ENCODE peak calls at places on chromosomes 4 and X, in six cellular contexts. I is adipocyte, R is stomach, A is small intestine, D is fibroblast of lung, K is neural progenitor cell. J is an unnamed sample. For H3K4me1, H3K9me3 and H3K36me3, the result is how much of the 10 kb centered on the place peaks cover.

GRCh38 chr4:185036842-185037241 is 18.6 kb downstream of the HELT start:
- DNase-seq in I (no peak), R (no peak), A (no peak), D (no peak), K (peak), J (no peak)

GRCh38 chr4:173505924-173506779 is 23.9 kb downstream of the HAND2 start:
- DNase-seq in I (peak), R (peak), A (peak), D (no peak), K (peak), J (peak)

GRCh38 chrX:8374041-8374825 is 90.4 kb upstream of the VCX3B start:
- DNase-seq in I (no peak), R (no peak), A (no peak), D (peak), K (no peak), J (no peak)

GRCh38 chr4:15682790-15683495 is 1.3 kb downstream of the FAM200B start:
- DNase-seq in I (peak), R (no peak), A (peak), D (no peak), K (no peak), J (no peak)

GRCh38 chr4:82706349-82707000 is 92.1 kb downstream of the SCD5 start:
- DNase-seq in I (no peak), R (no peak), A (no peak), D (peak), K (no peak), J (no peak)

GRCh38 chr4:93334003-93334402 is 494.6 kb upstream of the ATOH1 start:
- DNase-seq in I (no peak), R (no peak), A (no peak), D (no peak), K (no peak), J (no peak)

GRCh38 chrX:15820106-15821073 is 30.1 kb downstream of the ZRSR2 start:
- DNase-seq in I (no peak), R (no peak), A (no peak), D (peak), K (no peak), J (no peak)

GRCh38 chr4:4574792-4575191 is 32.9 kb upstream of the STX18 start:
- DNase-seq in I (peak), R (no peak), A (peak), D (peak), K (peak), J (peak)

GRCh38 chr4:73707918-73708577 is 32.3 kb upstream of the CXCL8 start:
- DNase-seq in I (peak), R (peak), A (peak), D (peak), K (no peak), J (peak)

GRCh38 chr4:175970734-175971133 is 94.9 kb upstream of the WDR17 start:
- DNase-seq in I (peak), R (no peak), A (no peak), D (peak), K (peak), J (no peak)

GRCh38 chrX:21770631-21771321 is 12.9 kb upstream of the SMPX start:
- DNase-seq in I (no peak), R (no peak), A (no peak), D (peak), K (no peak), J (no peak)

GRCh38 chr4:146978641-146979040 is 33.0 kb upstream of the TTC29 start:
- DNase-seq in I (no peak), R (no peak), A (no peak), D (no peak), K (no peak), J (no peak)

GRCh38 chr4:3766791-3767561 is 791 bp downstream of the ADRA2C start:
- DNase-seq in I (no peak), R (no peak), A (no peak), D (peak), K (peak), J (no peak)

GRCh38 chr4:155539746-155540145 is 126.9 kb upstream of the GUCY1A1 start:
- DNase-seq in I (peak), R (no peak), A (no peak), D (peak), K (no peak), J (no peak)

GRCh38 chr4:6071959-6072720 is 53.9 kb upstream of the C4orf50 start:
- DNase-seq in I (no peak), R (peak), A (peak), D (no peak), K (no peak), J (no peak)

GRCh38 chr4:163901305-163901704 is 406.8 kb downstream of the TMA16 start:
- DNase-seq in I (no peak), R (no peak), A (no peak), D (no peak), K (no peak), J (no peak)

GRCh38 chrX:36868592-36868991 is 139.6 kb upstream of the FAM47C start:
- DNase-seq in I (no peak), R (no peak), A (no peak), D (no peak), K (no peak), J (no peak)

GRCh38 chr4:82381661-82382284 is 8.0 kb upstream of the HNRNPD start:
- DNase-seq in I (no peak), R (no peak), A (no peak), D (no peak), K (no peak), J (no peak)

GRCh38 chr4:151104621-151105020 is 5.2 kb downstream of the RPS3A start:
- DNase-seq in I (no peak), R (no peak), A (no peak), D (no peak), K (no peak), J (no peak)

GRCh38 chrX:21989415-21989814 is 42.7 kb upstream of the PHEX start:
- DNase-seq in I (no peak), R (no peak), A (no peak), D (no peak), K (no peak), J (no peak)

GRCh38 chrX:50614460-50614859 is 143.8 kb upstream of the DGKK start:
- DNase-seq in I (no peak), R (no peak), A (no peak), D (no peak), K (no peak), J (no peak)

GRCh38 chr4:102174800-102175199 is 170.5 kb downstream of the SLC39A8 start:
- DNase-seq in I (peak), R (no peak), A (no peak), D (peak), K (no peak), J (no peak)

GRCh38 chr4:105909699-105910340 is 14.5 kb downstream of the NPNT start:
- DNase-seq in I (no peak), R (no peak), A (peak), D (no peak), K (no peak), J (peak)

GRCh38 chr4:153785830-153786721 is 2.8 kb downstream of the SFRP2 start:
- DNase-seq in I (peak), R (no peak), A (peak), D (peak), K (peak), J (peak)

GRCh38 chr4:140122891-140123290 is 31.1 kb downstream of the MAML3 start:
- DNase-seq in I (no peak), R (no peak), A (no peak), D (no peak), K (no peak), J (no peak)

GRCh38 chr4:30714408-30715031 is 5.6 kb upstream of the PCDH7 start:
- DNase-seq in I (peak), R (peak), A (peak), D (peak), K (peak), J (peak)

DNA sequence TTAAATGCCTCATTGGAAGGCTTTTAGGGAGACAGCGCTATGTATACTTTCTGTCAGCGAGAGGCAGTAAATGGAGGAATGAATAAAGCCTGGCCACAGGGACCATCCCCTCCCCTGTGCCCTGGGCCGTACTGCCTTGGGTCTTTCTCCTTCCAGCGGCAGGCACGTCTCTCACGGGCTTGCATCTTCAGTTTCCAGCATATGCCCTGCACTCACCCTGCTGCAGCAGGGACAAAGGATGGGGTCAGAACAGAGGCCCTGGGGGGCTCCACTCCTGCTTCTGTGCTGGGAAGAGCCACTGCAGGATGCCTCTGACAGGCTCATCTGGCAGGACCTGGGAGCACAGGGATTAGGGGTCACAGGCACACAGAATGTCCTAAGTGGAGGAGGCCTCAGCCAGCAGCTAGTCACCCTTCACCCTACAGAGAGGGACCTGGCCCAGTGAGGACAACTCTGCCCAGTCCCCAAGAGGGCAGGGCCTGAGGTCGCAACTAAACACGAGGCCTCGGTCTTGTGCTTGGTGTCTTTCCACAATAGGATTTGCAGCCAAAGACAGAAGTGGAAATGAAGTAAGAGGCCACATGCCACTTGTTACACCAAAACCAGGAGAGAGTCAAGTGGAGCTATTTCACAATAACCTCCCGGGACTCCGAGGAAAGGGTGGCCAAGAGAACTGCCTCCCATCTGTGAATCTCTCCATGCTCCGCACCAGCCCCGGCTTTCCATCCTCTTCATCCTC is 150.8 kb downstream of the AFAP1 start:
- DNase-seq in I (no peak), R (no peak), A (no peak), D (no peak), K (no peak), J (no peak)
- H3K4me1 ChIP-seq in I (under half), R (under half), A (under half), D (under half), K (under half), J (under half)

DNA sequence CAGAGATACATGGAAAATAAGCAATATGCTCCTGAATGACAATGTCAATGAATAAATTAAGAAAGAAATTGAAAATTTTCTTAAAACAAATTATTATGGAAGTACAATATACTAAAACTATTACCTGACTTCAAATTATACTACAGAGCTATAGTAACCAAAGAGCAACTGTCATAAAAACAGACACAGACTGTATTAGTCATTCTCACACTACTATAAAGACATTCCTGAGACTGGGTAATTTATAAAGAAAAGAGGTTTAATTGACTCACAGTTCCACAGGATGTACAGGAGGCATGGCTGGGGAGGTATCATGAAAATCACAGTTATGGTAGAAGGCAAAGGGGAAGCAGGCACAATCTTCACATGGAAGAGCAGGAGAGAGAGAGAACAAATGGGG is 60.0 kb upstream of the CYSLTR1 start:
- DNase-seq in I (no peak), R (no peak), A (no peak), D (no peak), K (no peak), J (no peak)
- H3K9me3 ChIP-seq in I (under half), R (under half), A (under half), D (under half), K (under half), J (under half)

GRCh38 chr4:1230971-1231636 is 17.8 kb downstream of the CTBP1 start:
- DNase-seq in I (no peak), R (no peak), A (no peak), D (no peak), K (no peak), J (no peak)
- H3K36me3 ChIP-seq in I (half or more), R (half or more), A (under half), D (half or more), K (under half), J (under half)

DNA sequence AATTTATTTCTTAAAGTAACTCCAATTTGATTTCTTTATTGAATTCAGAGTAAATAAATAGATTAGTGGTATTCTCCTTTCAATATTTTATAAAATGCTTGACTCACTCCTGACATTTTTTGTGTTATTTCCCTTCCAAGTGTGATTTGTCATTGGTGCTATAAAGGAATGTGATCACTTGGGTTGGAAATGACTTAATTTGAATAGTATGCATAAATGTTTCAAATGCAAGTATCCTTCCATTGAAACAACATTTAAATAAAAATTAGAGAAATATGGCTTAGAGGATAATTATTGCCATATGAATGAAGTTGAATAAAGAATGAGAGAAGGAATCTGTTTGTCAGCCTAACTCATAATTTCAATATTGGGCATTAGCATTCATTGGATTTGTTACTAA is 182.7 kb downstream of the PABPC4L start:
- DNase-seq in I (peak), R (no peak), A (no peak), D (peak), K (no peak), J (no peak)
- H3K4me1 ChIP-seq in I (under half), R (under half), A (under half), D (under half), K (under half), J (under half)

GRCh38 chr4:374298-375160 is 36.9 kb downstream of the ZNF141 start:
- DNase-seq in I (no peak), R (no peak), A (no peak), D (no peak), K (no peak), J (no peak)

DNA sequence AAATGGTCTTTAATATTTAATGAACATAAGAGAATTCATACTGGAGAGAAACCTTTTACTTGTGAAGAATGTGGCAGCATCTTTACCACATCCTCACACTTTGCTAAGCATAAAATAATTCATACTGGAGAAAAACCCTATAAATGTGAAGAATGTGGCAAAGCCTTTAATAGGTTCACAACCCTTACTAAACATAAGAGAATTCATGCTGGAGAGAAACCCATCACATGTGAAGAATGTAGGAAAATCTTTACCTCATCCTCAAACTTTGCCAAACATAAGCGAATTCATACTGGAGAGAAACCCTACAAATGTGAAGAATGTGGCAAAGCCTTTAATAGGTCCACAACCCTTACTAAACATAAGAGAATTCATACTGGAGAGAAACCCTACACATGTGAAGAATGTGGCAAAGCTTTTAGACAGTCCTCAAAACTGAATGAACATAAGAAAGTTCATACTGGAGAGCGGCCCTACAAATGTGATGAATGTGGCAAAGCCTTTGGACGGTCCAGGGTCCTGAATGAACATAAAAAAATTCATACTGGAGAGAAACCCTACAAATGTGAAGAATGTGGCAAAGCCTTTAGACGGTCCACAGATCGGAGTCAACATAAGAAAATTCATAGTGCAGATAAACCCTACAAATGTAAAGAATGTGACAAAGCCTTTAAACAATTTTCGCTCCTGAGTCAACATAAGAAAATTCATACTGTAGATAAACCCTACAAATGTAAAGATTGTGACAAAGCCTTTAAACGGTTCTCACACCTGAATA is 35.6 kb downstream of the ZNF141 start:
- DNase-seq in I (no peak), R (no peak), A (no peak), D (no peak), K (no peak), J (no peak)
- H3K9me3 ChIP-seq in I (half or more), R (half or more), A (under half), D (under half), K (half or more), J (under half)

DNA sequence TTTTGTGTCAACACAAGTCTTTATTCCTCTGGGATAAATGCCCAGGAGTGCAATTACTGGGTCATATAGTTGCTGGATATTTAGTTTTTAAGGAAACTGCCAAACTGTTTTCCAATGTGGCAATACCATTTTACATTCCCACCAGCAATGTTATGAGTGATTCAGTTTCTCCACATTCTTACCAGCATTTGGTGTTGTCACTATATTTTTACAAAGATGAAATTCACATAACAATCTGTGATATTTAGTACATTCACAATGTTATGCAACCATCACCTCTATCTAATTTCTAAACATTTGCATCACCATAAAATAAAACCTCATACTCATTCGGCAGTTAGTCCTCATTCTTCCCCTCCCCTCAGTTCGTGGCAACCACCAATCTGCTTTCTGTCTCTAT is 75.0 kb downstream of the MAMLD1 start:
- DNase-seq in I (peak), R (no peak), A (no peak), D (no peak), K (no peak), J (peak)
- H3K36me3 ChIP-seq in I (under half), R (under half), A (under half), D (under half), K (under half), J (under half)

GRCh38 chrX:153966283-153966688 is 5.3 kb downstream of the HCFC1 start:
- DNase-seq in I (no peak), R (peak), A (no peak), D (peak), K (no peak), J (no peak)
- H3K4me1 ChIP-seq in I (under half), R (half or more), A (under half), D (under half), K (under half), J (under half)

GRCh38 chr4:95705323-95705722 is 134.6 kb upstream of the PDHA2 start:
- DNase-seq in I (no peak), R (no peak), A (no peak), D (no peak), K (no peak), J (no peak)

GRCh38 chr4:95701500-95701899 is 138.4 kb upstream of the PDHA2 start:
- DNase-seq in I (peak), R (no peak), A (no peak), D (peak), K (no peak), J (peak)
- H3K9me3 ChIP-seq in I (under half), R (under half), A (under half), D (under half), K (under half), J (under half)

GRCh38 chr4:90183254-90183653 is 56.1 kb downstream of the CCSER1 start:
- DNase-seq in I (no peak), R (no peak), A (peak), D (no peak), K (no peak), J (no peak)

GRCh38 chr4:90187148-90187884 is 60.1 kb downstream of the CCSER1 start:
- DNase-seq in I (no peak), R (no peak), A (no peak), D (no peak), K (no peak), J (no peak)

GRCh38 chr4:90186229-90186628 is 59.0 kb downstream of the CCSER1 start:
- DNase-seq in I (no peak), R (no peak), A (peak), D (no peak), K (no peak), J (no peak)

GRCh38 chr4:90184560-90184959 is 57.4 kb downstream of the CCSER1 start:
- DNase-seq in I (no peak), R (no peak), A (peak), D (no peak), K (no peak), J (no peak)

GRCh38 chr4:90185416-90185815 is 58.2 kb downstream of the CCSER1 start:
- DNase-seq in I (no peak), R (no peak), A (no peak), D (no peak), K (no peak), J (no peak)
- H3K36me3 ChIP-seq in I (under half), R (under half), A (under half), D (under half), K (under half), J (under half)

DNA sequence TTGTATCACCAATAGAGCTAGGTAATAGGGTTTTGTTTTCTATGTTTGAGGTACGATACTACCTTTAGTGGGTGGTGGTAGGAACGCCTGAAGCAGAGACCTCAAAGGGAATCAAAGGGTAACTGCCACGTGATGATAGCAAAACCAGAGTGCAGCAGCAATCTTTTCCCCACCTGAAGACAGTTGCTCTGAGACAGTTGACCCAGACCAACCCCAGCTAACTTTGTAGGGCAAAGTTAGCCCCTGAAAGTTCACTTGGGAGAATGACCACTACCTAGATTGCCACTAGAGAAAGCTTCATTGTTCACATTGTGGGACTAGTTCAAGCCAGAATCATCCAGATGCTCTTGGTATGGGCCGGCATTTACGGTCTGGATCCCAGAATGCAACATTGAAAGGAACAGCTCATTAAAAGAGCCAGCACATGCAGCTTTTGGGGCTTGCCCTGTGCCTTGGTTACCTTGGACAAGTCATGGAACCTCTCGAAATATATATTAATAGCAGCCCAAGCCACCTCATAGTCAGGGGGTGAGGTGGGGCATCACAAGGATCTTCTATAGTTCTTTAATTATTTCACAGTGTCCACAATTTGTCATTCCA is 4.0 kb downstream of the SEPTIN6 start:
- DNase-seq in I (no peak), R (no peak), A (no peak), D (no peak), K (no peak), J (no peak)
- H3K4me1 ChIP-seq in I (under half), R (under half), A (under half), D (under half), K (under half), J (under half)